ENCODE peak calls at places on chromosome 1, in four cellular contexts. One of them, this sample, is unnamed.

GRCh38 chr1:3024588-3024987 is 3.3 kb downstream of the ACTRT2 start:
- DNase-seq in psoas muscle: no peak
- DNase-seq in heart left ventricle: peak; percentile 10
- DNase-seq in BE2C: no peak
- DNase-seq in this sample: no peak

GRCh38 chr1:199020046-199020445 is 381.2 kb downstream of the PTPRC start:
- DNase-seq in psoas muscle: no peak
- DNase-seq in heart left ventricle: no peak
- DNase-seq in BE2C: no peak
- DNase-seq in this sample: no peak

GRCh38 chr1:206717237-206717989 is 32.7 kb downstream of the MAPKAPK2 start:
- DNase-seq in heart left ventricle: no peak
- DNase-seq in psoas muscle: no peak
- DNase-seq in BE2C: no peak
- DNase-seq in this sample: no peak

GRCh38 chr1:112255080-112255479 is 140.9 kb upstream of the CTTNBP2NL start:
- DNase-seq in heart left ventricle: no peak
- DNase-seq in psoas muscle: no peak
- DNase-seq in BE2C: no peak
- DNase-seq in this sample: no peak

GRCh38 chr1:81472387-81472786 is 328.3 kb upstream of the ADGRL2 start:
- DNase-seq in heart left ventricle: no peak
- DNase-seq in psoas muscle: no peak
- DNase-seq in BE2C: no peak
- DNase-seq in this sample: no peak

GRCh38 chr1:109501644-109502367 is 7.7 kb downstream of the AMIGO1 start:
- DNase-seq in heart left ventricle: no peak
- DNase-seq in psoas muscle: no peak
- DNase-seq in BE2C: no peak
- DNase-seq in this sample: no peak

GRCh38 chr1:86825294-86825693 is 88.6 kb downstream of the SELENOF start:
- DNase-seq in psoas muscle: no peak
- DNase-seq in BE2C: no peak
- DNase-seq in heart left ventricle: no peak
- DNase-seq in this sample: no peak

GRCh38 chr1:48761986-48762385 is 14.7 kb downstream of the BEND5 start:
- DNase-seq in psoas muscle: no peak
- DNase-seq in BE2C: no peak
- DNase-seq in heart left ventricle: no peak
- DNase-seq in this sample: no peak

GRCh38 chr1:10835423-10836421 is 39.3 kb upstream of the CASZ1 start:
- DNase-seq in heart left ventricle: peak; percentile 32
- DNase-seq in BE2C: peak; percentile 79
- DNase-seq in psoas muscle: peak; percentile 57
- DNase-seq in this sample: no peak

DNA sequence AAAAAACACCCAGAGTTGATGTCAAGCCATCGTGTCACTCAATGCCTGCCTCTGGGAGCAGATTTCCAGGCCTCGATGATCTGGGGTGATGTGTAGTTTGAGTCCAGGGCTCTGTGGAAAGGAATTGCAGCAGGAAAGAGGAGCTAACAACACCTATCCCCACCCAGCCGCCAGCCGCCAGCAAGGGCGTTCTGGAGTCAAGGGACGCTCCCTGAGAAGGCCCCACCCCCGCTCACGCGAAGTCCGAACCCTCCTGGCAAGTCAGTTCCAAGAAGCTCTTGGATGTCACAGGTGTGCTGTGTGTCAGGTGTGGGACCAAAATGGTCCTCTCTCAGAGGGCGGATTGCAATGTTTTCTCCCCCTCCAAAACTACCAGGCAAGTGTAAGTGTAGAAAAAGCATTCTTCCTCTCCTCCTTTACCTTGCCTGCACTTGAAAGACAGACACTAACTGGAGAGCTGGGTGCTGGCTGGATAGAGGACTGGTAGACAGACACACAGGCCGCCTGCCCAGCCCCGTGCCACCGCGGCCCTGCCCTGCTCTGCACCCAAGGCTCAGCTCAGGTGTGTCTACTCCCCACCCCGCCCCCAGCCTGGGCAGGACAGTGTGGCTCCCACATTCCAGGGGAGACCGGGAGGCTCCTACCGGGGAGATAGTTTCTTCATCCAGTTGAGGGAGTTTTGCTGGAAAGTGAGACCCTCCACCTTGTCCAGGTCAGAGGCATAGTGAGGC is 8.5 kb downstream of the AGT start:
- DNase-seq in heart left ventricle: no peak
- DNase-seq in BE2C: no peak
- DNase-seq in psoas muscle: no peak
- DNase-seq in this sample: no peak
- TF ChIP-seq CTCF in heart left ventricle: no peak
- TF ChIP-seq CTCF in BE2C: no peak
- TF ChIP-seq CTCF in psoas muscle: no peak
- TF ChIP-seq CTCF in this sample: no peak

DNA sequence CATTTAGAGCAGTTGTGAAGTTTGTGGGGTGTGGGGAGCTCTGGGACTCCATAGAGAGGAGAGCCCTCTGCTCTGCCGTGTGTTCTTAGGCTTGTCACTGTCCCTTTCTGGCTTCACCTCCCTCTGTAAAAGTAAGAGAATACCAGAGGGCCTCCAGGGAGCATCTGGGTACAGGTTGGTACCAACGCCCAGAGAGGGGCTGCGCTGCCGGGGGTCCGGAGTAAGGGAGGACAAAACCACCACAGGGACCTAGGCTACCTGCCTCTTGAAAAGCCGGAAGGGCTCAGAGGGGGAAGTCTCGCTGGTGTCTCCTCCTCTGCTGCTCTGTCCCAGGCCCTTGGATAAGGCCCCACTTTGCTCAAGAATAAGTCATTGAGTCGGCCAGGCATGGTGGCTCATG is 3.1 kb upstream of the TINAGL1 start:
- DNase-seq in psoas muscle: no peak
- DNase-seq in heart left ventricle: no peak
- DNase-seq in BE2C: no peak
- DNase-seq in this sample: no peak
- H3K4me1 ChIP-seq in psoas muscle: peaks cover 8% of the 10 kb centered on the region
- H3K4me1 ChIP-seq in heart left ventricle: peaks cover 44% of the 10 kb centered on the region
- H3K4me1 ChIP-seq in BE2C: no peaks in the 10 kb centered on the region
- H3K4me1 ChIP-seq in this sample: peaks cover 69% of the 10 kb centered on the region

GRCh38 chr1:210025870-210026269 is 87.9 kb downstream of the SYT14 start:
- DNase-seq in heart left ventricle: no peak
- DNase-seq in BE2C: no peak
- DNase-seq in psoas muscle: no peak
- DNase-seq in this sample: no peak
- H3K9me3 ChIP-seq in heart left ventricle: no peaks in the 10 kb centered on the region
- H3K9me3 ChIP-seq in BE2C: no peaks in the 10 kb centered on the region
- H3K9me3 ChIP-seq in psoas muscle: no peaks in the 10 kb centered on the region
- H3K9me3 ChIP-seq in this sample: peaks cover 6% of the 10 kb centered on the region

DNA sequence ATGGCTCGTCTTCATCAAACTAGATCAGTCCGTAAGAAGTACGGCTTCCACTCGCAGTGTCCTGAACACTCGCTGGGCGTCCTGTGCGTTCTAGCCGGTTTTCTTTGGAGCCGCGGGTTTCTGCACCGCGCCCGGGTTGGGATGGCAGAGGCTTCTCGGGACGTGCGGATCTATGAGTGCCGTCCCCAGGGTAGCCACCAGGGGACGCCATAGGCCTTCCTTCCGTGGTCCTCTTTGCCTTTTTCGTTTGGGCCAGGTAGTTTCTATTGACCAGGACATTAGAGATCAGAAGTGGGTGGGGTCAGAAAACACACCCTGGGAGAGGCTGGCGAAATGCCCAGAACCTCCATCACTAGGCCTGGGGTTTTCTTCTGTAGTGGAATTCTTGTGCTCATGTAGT is 273.8 kb downstream of the FAM72C start:
- DNase-seq in BE2C: peak; percentile 74
- DNase-seq in psoas muscle: no peak
- DNase-seq in heart left ventricle: no peak
- DNase-seq in this sample: no peak
- TF ChIP-seq CTCF in BE2C: peak; percentile 98
- TF ChIP-seq CTCF in psoas muscle: no peak
- TF ChIP-seq CTCF in heart left ventricle: no peak
- TF ChIP-seq CTCF in this sample: peak; percentile 42

DNA sequence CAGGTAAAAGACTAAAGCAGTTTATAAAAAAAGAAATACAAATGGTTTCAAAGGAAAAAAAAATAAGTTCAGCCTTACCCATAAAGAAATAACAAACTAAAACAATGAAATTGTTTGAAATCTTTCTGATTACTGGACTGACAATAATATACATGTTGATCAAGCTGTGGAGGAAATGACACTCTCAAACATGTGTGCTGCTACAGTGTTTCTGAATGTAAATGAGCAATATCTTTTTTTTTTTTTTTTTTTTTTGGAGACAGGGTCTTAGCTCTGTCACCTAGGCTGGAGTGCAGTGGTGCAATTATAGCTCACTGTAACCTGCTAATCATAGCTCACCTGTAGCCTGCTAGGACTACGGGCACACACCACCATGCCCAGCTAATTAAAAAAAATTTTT is 6.5 kb downstream of the EPS15 start:
- DNase-seq in heart left ventricle: no peak
- DNase-seq in psoas muscle: no peak
- DNase-seq in BE2C: no peak
- DNase-seq in this sample: no peak
- H3K4me1 ChIP-seq in heart left ventricle: peaks cover 69% of the 10 kb centered on the region
- H3K4me1 ChIP-seq in psoas muscle: peaks cover 78% of the 10 kb centered on the region
- H3K4me1 ChIP-seq in BE2C: no peaks in the 10 kb centered on the region
- H3K4me1 ChIP-seq in this sample: peaks cover 95% of the 10 kb centered on the region

DNA sequence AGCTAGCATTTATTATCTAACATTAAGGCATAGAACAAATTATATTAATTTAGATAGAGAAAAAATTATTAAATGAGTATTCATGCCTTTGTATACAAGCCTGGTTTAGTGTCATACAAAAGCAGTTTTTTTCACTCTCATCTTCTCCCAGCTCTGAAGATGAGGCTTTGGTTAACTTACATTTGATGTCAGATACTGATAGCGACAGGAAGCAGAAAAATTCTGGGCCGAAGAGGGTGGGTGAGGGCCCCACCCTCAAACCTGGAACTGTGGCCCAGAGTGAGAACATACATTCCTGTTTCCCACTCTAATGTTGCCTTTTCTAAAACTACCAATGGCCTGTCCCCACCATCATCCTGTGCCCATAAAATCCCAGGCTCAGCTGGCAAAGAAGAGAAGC is 15.0 kb downstream of the OR2T1 start:
- DNase-seq in psoas muscle: no peak
- DNase-seq in BE2C: no peak
- DNase-seq in heart left ventricle: no peak
- DNase-seq in this sample: no peak
- H3K9me3 ChIP-seq in psoas muscle: no peaks in the 10 kb centered on the region
- H3K9me3 ChIP-seq in BE2C: no peaks in the 10 kb centered on the region
- H3K9me3 ChIP-seq in heart left ventricle: peaks cover 14% of the 10 kb centered on the region
- H3K9me3 ChIP-seq in this sample: peaks cover 38% of the 10 kb centered on the region

GRCh38 chr1:23798662-23799142 is 1.9 kb downstream of the GALE start:
- DNase-seq in BE2C: no peak
- DNase-seq in heart left ventricle: no peak
- DNase-seq in psoas muscle: no peak
- DNase-seq in this sample: no peak
- TF ChIP-seq CTCF in BE2C: no peak
- TF ChIP-seq CTCF in heart left ventricle: no peak
- TF ChIP-seq CTCF in psoas muscle: no peak
- TF ChIP-seq CTCF in this sample: no peak

GRCh38 chr1:247322437-247322836 is 9.2 kb downstream of the ZNF496 start:
- DNase-seq in psoas muscle: no peak
- DNase-seq in BE2C: no peak
- DNase-seq in heart left ventricle: no peak
- DNase-seq in this sample: no peak
- H3K4me1 ChIP-seq in psoas muscle: no peaks in the 10 kb centered on the region
- H3K4me1 ChIP-seq in BE2C: no peaks in the 10 kb centered on the region
- H3K4me1 ChIP-seq in heart left ventricle: peaks cover 3% of the 10 kb centered on the region
- H3K4me1 ChIP-seq in this sample: peaks cover 6% of the 10 kb centered on the region

DNA sequence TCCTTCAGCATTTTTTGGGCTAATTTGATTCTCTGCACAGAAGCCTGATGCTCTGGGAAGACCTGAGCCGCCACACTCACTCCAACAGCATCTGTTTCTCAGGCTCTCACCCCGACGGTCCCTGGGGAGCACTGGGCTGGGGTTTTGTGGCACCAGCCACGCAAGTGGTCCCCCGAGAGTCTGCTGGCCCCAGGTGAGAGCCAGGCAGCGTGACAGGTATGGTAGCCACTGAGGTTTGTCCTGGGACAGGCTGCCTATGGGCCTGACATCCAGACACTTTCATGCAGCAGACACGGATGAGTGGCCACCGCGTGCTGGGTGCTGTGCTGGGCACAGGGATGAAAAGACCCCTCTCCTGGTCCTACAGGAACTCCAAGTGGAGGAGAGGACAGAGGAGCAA is 11.0 kb downstream of the AJAP1 start:
- DNase-seq in BE2C: no peak
- DNase-seq in heart left ventricle: no peak
- DNase-seq in psoas muscle: no peak
- DNase-seq in this sample: no peak
- H3K9me3 ChIP-seq in BE2C: no peaks in the 10 kb centered on the region
- H3K9me3 ChIP-seq in heart left ventricle: no peaks in the 10 kb centered on the region
- H3K9me3 ChIP-seq in psoas muscle: no peaks in the 10 kb centered on the region
- H3K9me3 ChIP-seq in this sample: no peaks in the 10 kb centered on the region

GRCh38 chr1:201020647-201021332 is 2.7 kb downstream of the KIF21B start:
- DNase-seq in heart left ventricle: no peak
- DNase-seq in psoas muscle: no peak
- DNase-seq in BE2C: no peak
- DNase-seq in this sample: no peak
- TF ChIP-seq CTCF in heart left ventricle: peak; percentile 29
- TF ChIP-seq CTCF in psoas muscle: no peak
- TF ChIP-seq CTCF in BE2C: peak; percentile 49
- TF ChIP-seq CTCF in this sample: no peak